ENCODE peak calls at places on chromosomes 4 and X, in nine cellular contexts. One of them, this sample, is unnamed. For H3K4me1 and H3K9me3, the result is how much of the 10 kb centered on the place peaks cover.

GRCh38 chr4:101306764-101307615 is 40.3 kb downstream of the PPP3CA start:
- DNase-seq in MM.1S: no peak
- DNase-seq in heart right ventricle: no peak
- DNase-seq in suprapubic skin: no peak
- DNase-seq in breast epithelium: no peak
- DNase-seq in fibroblast of lung: no peak
- DNase-seq in ascending aorta: no peak
- DNase-seq in GM23248: no peak
- DNase-seq in body of pancreas: no peak
- DNase-seq in this sample: no peak

GRCh38 chr4:75555294-75556164 is at the start of gene ODAPH:
- DNase-seq in MM.1S: peak
- DNase-seq in heart right ventricle: no peak
- DNase-seq in suprapubic skin: no peak
- DNase-seq in breast epithelium: no peak
- DNase-seq in fibroblast of lung: no peak
- DNase-seq in ascending aorta: no peak
- DNase-seq in GM23248: peak
- DNase-seq in body of pancreas: no peak
- DNase-seq in this sample: no peak

GRCh38 chrX:148049441-148049840 is 68.3 kb downstream of the FMR1NB start:
- DNase-seq in MM.1S: peak
- DNase-seq in heart right ventricle: no peak
- DNase-seq in suprapubic skin: no peak
- DNase-seq in breast epithelium: no peak
- DNase-seq in fibroblast of lung: peak
- DNase-seq in ascending aorta: no peak
- DNase-seq in GM23248: peak
- DNase-seq in body of pancreas: no peak
- DNase-seq in this sample: no peak

GRCh38 chrX:150162141-150162540 is 201.0 kb upstream of the MAMLD1 start:
- DNase-seq in MM.1S: no peak
- DNase-seq in heart right ventricle: no peak
- DNase-seq in suprapubic skin: no peak
- DNase-seq in breast epithelium: no peak
- DNase-seq in fibroblast of lung: no peak
- DNase-seq in ascending aorta: no peak
- DNase-seq in GM23248: peak
- DNase-seq in body of pancreas: no peak
- DNase-seq in this sample: no peak

GRCh38 chr4:80185787-80186548 is 11.3 kb upstream of the PRDM8 start:
- DNase-seq in MM.1S: no peak
- DNase-seq in heart right ventricle: no peak
- DNase-seq in suprapubic skin: no peak
- DNase-seq in breast epithelium: no peak
- DNase-seq in fibroblast of lung: no peak
- DNase-seq in ascending aorta: no peak
- DNase-seq in GM23248: peak
- DNase-seq in body of pancreas: no peak
- DNase-seq in this sample: no peak

GRCh38 chrX:30874851-30875250 is 14.2 kb downstream of the TAB3 start:
- DNase-seq in MM.1S: no peak
- DNase-seq in heart right ventricle: no peak
- DNase-seq in suprapubic skin: no peak
- DNase-seq in breast epithelium: no peak
- DNase-seq in fibroblast of lung: no peak
- DNase-seq in ascending aorta: no peak
- DNase-seq in GM23248: peak
- DNase-seq in body of pancreas: no peak
- DNase-seq in this sample: no peak

GRCh38 chrX:38999967-39000745 is 198.9 kb downstream of the MID1IP1 start:
- DNase-seq in MM.1S: no peak
- DNase-seq in heart right ventricle: no peak
- DNase-seq in suprapubic skin: no peak
- DNase-seq in breast epithelium: no peak
- DNase-seq in fibroblast of lung: peak
- DNase-seq in ascending aorta: no peak
- DNase-seq in GM23248: no peak
- DNase-seq in body of pancreas: no peak
- DNase-seq in this sample: no peak

GRCh38 chr4:128285085-128286023 is 2.3 kb downstream of the PGRMC2 start:
- DNase-seq in MM.1S: no peak
- DNase-seq in heart right ventricle: no peak
- DNase-seq in suprapubic skin: no peak
- DNase-seq in breast epithelium: no peak
- DNase-seq in fibroblast of lung: peak
- DNase-seq in ascending aorta: no peak
- DNase-seq in GM23248: peak
- DNase-seq in body of pancreas: no peak
- DNase-seq in this sample: no peak

GRCh38 chr4:3452376-3452775 is 10.6 kb downstream of the HGFAC start:
- DNase-seq in MM.1S: no peak
- DNase-seq in heart right ventricle: no peak
- DNase-seq in suprapubic skin: no peak
- DNase-seq in breast epithelium: no peak
- DNase-seq in fibroblast of lung: no peak
- DNase-seq in ascending aorta: no peak
- DNase-seq in GM23248: no peak
- DNase-seq in body of pancreas: no peak
- DNase-seq in this sample: peak

GRCh38 chrX:71181910-71182799 is 37.5 kb downstream of the NLGN3 start:
- DNase-seq in MM.1S: peak
- DNase-seq in heart right ventricle: peak
- DNase-seq in suprapubic skin: peak
- DNase-seq in breast epithelium: peak
- DNase-seq in fibroblast of lung: peak
- DNase-seq in ascending aorta: peak
- DNase-seq in GM23248: peak
- DNase-seq in body of pancreas: peak
- DNase-seq in this sample: peak

GRCh38 chrX:41588271-41588670 is 100.5 kb upstream of the GPR34 start:
- DNase-seq in MM.1S: no peak
- DNase-seq in heart right ventricle: no peak
- DNase-seq in suprapubic skin: no peak
- DNase-seq in breast epithelium: no peak
- DNase-seq in fibroblast of lung: no peak
- DNase-seq in ascending aorta: no peak
- DNase-seq in GM23248: no peak
- DNase-seq in body of pancreas: no peak
- DNase-seq in this sample: no peak

GRCh38 chrX:118360429-118361125 is 14.7 kb downstream of the WDR44 start:
- DNase-seq in MM.1S: no peak
- DNase-seq in heart right ventricle: no peak
- DNase-seq in suprapubic skin: no peak
- DNase-seq in breast epithelium: no peak
- DNase-seq in fibroblast of lung: no peak
- DNase-seq in ascending aorta: no peak
- DNase-seq in GM23248: peak
- DNase-seq in body of pancreas: no peak
- DNase-seq in this sample: no peak

GRCh38 chr4:7381221-7381889 is 53.4 kb downstream of the PSAPL1 start:
- DNase-seq in MM.1S: no peak
- DNase-seq in heart right ventricle: no peak
- DNase-seq in suprapubic skin: peak
- DNase-seq in breast epithelium: no peak
- DNase-seq in fibroblast of lung: no peak
- DNase-seq in ascending aorta: peak
- DNase-seq in GM23248: peak
- DNase-seq in body of pancreas: no peak
- DNase-seq in this sample: peak

DNA sequence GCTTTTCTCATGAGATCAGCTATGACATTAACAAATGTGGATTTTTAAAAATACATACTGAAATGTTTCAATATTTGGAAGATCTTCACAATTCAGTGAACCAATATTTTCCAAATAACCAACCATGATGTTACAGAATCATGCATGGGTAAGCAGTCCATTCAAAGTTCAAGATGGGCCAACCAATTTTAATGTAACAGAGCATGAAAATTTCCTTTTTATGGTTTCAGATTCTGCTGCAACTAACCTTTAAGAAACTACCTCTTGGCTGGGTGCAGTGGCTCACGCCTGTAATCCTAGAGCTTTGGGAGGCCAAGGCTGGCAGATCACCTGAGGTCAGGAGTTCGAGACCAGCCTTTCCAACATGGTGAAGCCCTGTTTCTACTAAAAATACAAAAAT is 107.7 kb downstream of the RBM47 start:
- DNase-seq in MM.1S: no peak
- DNase-seq in heart right ventricle: no peak
- DNase-seq in suprapubic skin: no peak
- DNase-seq in breast epithelium: no peak
- DNase-seq in fibroblast of lung: no peak
- DNase-seq in ascending aorta: no peak
- DNase-seq in GM23248: no peak
- DNase-seq in body of pancreas: no peak
- DNase-seq in this sample: no peak
- H3K4me1 ChIP-seq in MM.1S: under half
- H3K4me1 ChIP-seq in heart right ventricle: under half
- H3K4me1 ChIP-seq in suprapubic skin: under half
- H3K4me1 ChIP-seq in breast epithelium: under half
- H3K4me1 ChIP-seq in fibroblast of lung: under half
- H3K4me1 ChIP-seq in ascending aorta: under half
- H3K4me1 ChIP-seq in GM23248: under half
- H3K4me1 ChIP-seq in body of pancreas: under half
- H3K4me1 ChIP-seq in this sample: under half

DNA sequence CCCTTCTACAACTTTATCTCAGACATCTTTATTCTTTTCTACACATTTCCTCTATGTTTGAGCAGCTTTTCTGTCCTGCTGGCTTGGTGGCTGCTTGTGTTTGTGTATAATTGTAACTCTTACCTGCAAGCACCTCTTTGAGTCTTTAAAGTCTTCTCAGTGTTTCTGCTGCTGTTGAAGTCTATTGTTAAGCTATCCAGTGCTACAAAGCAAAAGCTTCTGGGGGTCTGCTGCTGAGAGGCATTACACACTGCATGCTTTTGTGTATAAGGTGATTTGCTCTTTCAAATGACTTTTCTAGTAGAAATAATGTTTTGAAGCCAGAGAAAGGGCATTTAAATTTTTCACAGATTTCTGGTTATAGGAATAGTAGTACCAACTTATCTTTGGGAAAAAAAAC is 241.8 kb downstream of the DTHD1 start:
- DNase-seq in MM.1S: no peak
- DNase-seq in heart right ventricle: no peak
- DNase-seq in suprapubic skin: no peak
- DNase-seq in breast epithelium: no peak
- DNase-seq in fibroblast of lung: no peak
- DNase-seq in ascending aorta: no peak
- DNase-seq in GM23248: no peak
- DNase-seq in body of pancreas: no peak
- DNase-seq in this sample: no peak
- H3K9me3 ChIP-seq in MM.1S: under half
- H3K9me3 ChIP-seq in heart right ventricle: under half
- H3K9me3 ChIP-seq in suprapubic skin: under half
- H3K9me3 ChIP-seq in breast epithelium: under half
- H3K9me3 ChIP-seq in fibroblast of lung: under half
- H3K9me3 ChIP-seq in ascending aorta: under half
- H3K9me3 ChIP-seq in GM23248: under half
- H3K9me3 ChIP-seq in body of pancreas: under half
- H3K9me3 ChIP-seq in this sample: under half

GRCh38 chr4:153497988-153498967 is 32.1 kb downstream of the TMEM131L start:
- DNase-seq in MM.1S: no peak
- DNase-seq in heart right ventricle: no peak
- DNase-seq in suprapubic skin: no peak
- DNase-seq in breast epithelium: no peak
- DNase-seq in fibroblast of lung: peak
- DNase-seq in ascending aorta: no peak
- DNase-seq in GM23248: peak
- DNase-seq in body of pancreas: no peak
- DNase-seq in this sample: no peak

GRCh38 chr4:153495480-153496206 is 29.5 kb downstream of the TMEM131L start:
- DNase-seq in MM.1S: no peak
- DNase-seq in heart right ventricle: no peak
- DNase-seq in suprapubic skin: no peak
- DNase-seq in breast epithelium: no peak
- DNase-seq in fibroblast of lung: no peak
- DNase-seq in ascending aorta: no peak
- DNase-seq in GM23248: no peak
- DNase-seq in body of pancreas: no peak
- DNase-seq in this sample: no peak

GRCh38 chr4:153494562-153494961 is 28.4 kb downstream of the TMEM131L start:
- DNase-seq in MM.1S: no peak
- DNase-seq in heart right ventricle: no peak
- DNase-seq in suprapubic skin: no peak
- DNase-seq in breast epithelium: no peak
- DNase-seq in fibroblast of lung: no peak
- DNase-seq in ascending aorta: no peak
- DNase-seq in GM23248: no peak
- DNase-seq in body of pancreas: no peak
- DNase-seq in this sample: no peak

GRCh38 chr4:153499005-153499404 is 32.8 kb downstream of the TMEM131L start:
- DNase-seq in MM.1S: no peak
- DNase-seq in heart right ventricle: no peak
- DNase-seq in suprapubic skin: no peak
- DNase-seq in breast epithelium: no peak
- DNase-seq in fibroblast of lung: no peak
- DNase-seq in ascending aorta: no peak
- DNase-seq in GM23248: no peak
- DNase-seq in body of pancreas: no peak
- DNase-seq in this sample: no peak

DNA sequence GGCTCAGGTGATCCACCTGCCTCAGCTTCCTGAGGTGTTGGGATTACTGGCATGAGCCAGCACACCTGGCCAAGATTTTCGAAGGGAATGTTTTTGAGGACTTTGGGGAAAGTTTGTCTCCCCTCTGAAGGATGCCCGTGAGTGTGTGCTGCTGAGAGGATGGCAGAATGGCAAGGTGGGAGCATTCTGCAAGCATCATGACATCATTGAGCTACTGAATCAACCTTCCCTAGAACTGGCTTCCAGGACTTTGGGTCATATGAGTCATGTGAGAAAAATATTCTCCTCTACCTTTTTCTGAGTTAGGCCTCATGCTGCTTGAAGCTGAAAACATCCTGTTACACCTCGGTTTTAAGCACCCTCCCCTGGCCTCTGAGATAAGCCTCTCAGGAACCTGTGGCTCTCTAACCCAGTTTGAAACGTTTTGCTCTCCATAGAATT is 31.0 kb downstream of the TMEM131L start:
- DNase-seq in MM.1S: no peak
- DNase-seq in heart right ventricle: no peak
- DNase-seq in suprapubic skin: no peak
- DNase-seq in breast epithelium: no peak
- DNase-seq in fibroblast of lung: no peak
- DNase-seq in ascending aorta: no peak
- DNase-seq in GM23248: peak
- DNase-seq in body of pancreas: no peak
- DNase-seq in this sample: no peak
- H3K4me1 ChIP-seq in MM.1S: under half
- H3K4me1 ChIP-seq in heart right ventricle: half or more
- H3K4me1 ChIP-seq in suprapubic skin: under half
- H3K4me1 ChIP-seq in breast epithelium: under half
- H3K4me1 ChIP-seq in fibroblast of lung: under half
- H3K4me1 ChIP-seq in ascending aorta: under half
- H3K4me1 ChIP-seq in GM23248: under half
- H3K4me1 ChIP-seq in body of pancreas: under half
- H3K4me1 ChIP-seq in this sample: under half

DNA sequence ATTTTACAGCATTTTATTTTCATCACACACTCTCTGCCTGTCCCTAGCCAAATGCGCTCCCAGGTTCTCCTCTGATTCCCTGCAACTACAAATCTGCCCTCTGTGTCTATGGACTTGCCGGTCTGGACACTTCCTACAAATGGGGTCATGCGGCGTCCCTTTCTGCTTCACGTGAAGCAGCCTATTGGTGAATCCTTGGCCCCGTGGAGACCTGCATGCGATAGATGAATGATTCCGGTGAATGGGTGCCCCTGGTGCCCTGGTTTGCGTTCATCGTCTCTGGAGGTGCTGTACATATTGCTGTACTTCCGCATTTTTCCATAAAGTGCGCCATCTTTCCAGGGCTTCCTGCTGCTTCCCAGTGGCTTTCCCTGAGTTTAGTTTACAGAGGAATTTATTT is 27.5 kb upstream of the CLCN4 start:
- DNase-seq in MM.1S: no peak
- DNase-seq in heart right ventricle: no peak
- DNase-seq in suprapubic skin: no peak
- DNase-seq in breast epithelium: no peak
- DNase-seq in fibroblast of lung: no peak
- DNase-seq in ascending aorta: no peak
- DNase-seq in GM23248: no peak
- DNase-seq in body of pancreas: no peak
- DNase-seq in this sample: no peak
- H3K9me3 ChIP-seq in MM.1S: under half
- H3K9me3 ChIP-seq in heart right ventricle: under half
- H3K9me3 ChIP-seq in suprapubic skin: under half
- H3K9me3 ChIP-seq in breast epithelium: under half
- H3K9me3 ChIP-seq in fibroblast of lung: under half
- H3K9me3 ChIP-seq in ascending aorta: under half
- H3K9me3 ChIP-seq in GM23248: under half
- H3K9me3 ChIP-seq in body of pancreas: under half
- H3K9me3 ChIP-seq in this sample: under half

This sample was measured in left lung.